ENCODE peak calls at places on chromosome 1, in four cellular contexts. J is LoVo, V is ELR, K is small intestine. F is an unnamed sample.

GRCh38 chr1:20403423-20404145 is 82.4 kb downstream of the CAMK2N1 start:
- DNase-seq in J (no peak), V (no peak), K (no peak), F (no peak)

GRCh38 chr1:246476771-246477170 is 30.3 kb downstream of the SMYD3 start:
- DNase-seq in J (no peak), V (no peak), K (no peak), F (no peak)

GRCh38 chr1:167620002-167620401 is 10.0 kb upstream of the RCSD1 start:
- DNase-seq in J (no peak), V (no peak), K (no peak), F (no peak)

GRCh38 chr1:48048064-48048463 is 50.9 kb upstream of the TRABD2B start:
- DNase-seq in J (no peak), V (peak), K (no peak), F (peak)

GRCh38 chr1:165886193-165886592 is 58.8 kb downstream of the UCK2 start:
- DNase-seq in J (no peak), V (no peak), K (no peak), F (no peak)

GRCh38 chr1:186122837-186123236 is 252.2 kb downstream of the TPR start:
- DNase-seq in J (no peak), V (no peak), K (no peak), F (no peak)

GRCh38 chr1:107575226-107575625 is 389.8 kb downstream of the VAV3 start:
- DNase-seq in J (no peak), V (no peak), K (no peak), F (no peak)

GRCh38 chr1:170660874-170661645 is 2.9 kb upstream of the PRRX1 start:
- DNase-seq in J (no peak), V (no peak), K (no peak), F (no peak)

GRCh38 chr1:27785763-27786162 is 12.7 kb downstream of the STX12 start:
- DNase-seq in J (peak), V (peak), K (peak), F (peak)

GRCh38 chr1:197526736-197527371 is 248.4 kb downstream of the DENND1B start:
- DNase-seq in J (peak), V (peak), K (peak), F (peak)

GRCh38 chr1:83889707-83890106 is 109.2 kb downstream of the TTLL7 start:
- DNase-seq in J (no peak), V (peak), K (no peak), F (no peak)

GRCh38 chr1:39952359-39953110 is 2.4 kb upstream of the MFSD2A start:
- DNase-seq in J (no peak), V (no peak), K (no peak), F (no peak)

GRCh38 chr1:99707535-99708142 is 58.8 kb downstream of the FRRS1 start:
- DNase-seq in J (peak), V (peak), K (peak), F (peak)

GRCh38 chr1:74407902-74408301 is 104.5 kb downstream of the LRRC53 start:
- DNase-seq in J (no peak), V (no peak), K (no peak), F (no peak)

GRCh38 chr1:112263464-112263863 is 132.6 kb upstream of the CTTNBP2NL start:
- DNase-seq in J (no peak), V (peak), K (no peak), F (peak)

GRCh38 chr1:54581621-54582035 is 33.6 kb downstream of the ACOT11 start:
- DNase-seq in J (peak), V (peak), K (peak), F (peak)

GRCh38 chr1:180247061-180247460 is 17.0 kb downstream of the LHX4 start:
- DNase-seq in J (no peak), V (peak), K (no peak), F (no peak)

GRCh38 chr1:2917284-2917683 is 104.0 kb upstream of the ACTRT2 start:
- DNase-seq in J (no peak), V (no peak), K (no peak), F (no peak)

GRCh38 chr1:205907794-205908193 is 35.5 kb downstream of the SLC26A9 start:
- DNase-seq in J (no peak), V (peak), K (peak), F (peak)

GRCh38 chr1:171257207-171258052 is 9.1 kb downstream of the FMO1 start:
- DNase-seq in J (peak), V (peak), K (peak), F (peak)

GRCh38 chr1:16204634-16205332 is 7.7 kb downstream of the ARHGEF19 start:
- DNase-seq in J (peak), V (peak), K (no peak), F (peak)

F was measured in hepatocyte.